ENCODE peak calls at places on chromosomes 13 and 19, in eight cellular contexts. Q, G, M, B, K, E, N and I are unnamed samples.

GRCh38 chr19:31139871-31140505 is 209.2 kb downstream of the TSHZ3 start:
- DNase-seq in Q (peak; percentile 66), G (peak; percentile 90), M (no peak), B (no peak), K (no peak), E (no peak), N (no peak), I (no peak)

GRCh38 chr13:107205318-107206112 is 637.6 kb upstream of the ARGLU1 start:
- DNase-seq in Q (peak; percentile 84), G (peak; percentile 66), M (peak; percentile 85), B (peak; percentile 21), K (peak; percentile 39), E (peak; percentile 60), N (peak; percentile 51), I (peak; percentile 92)

GRCh38 chr13:30026093-30026492 is 175.7 kb upstream of the UBL3 start:
- DNase-seq in Q (peak; percentile 73), G (peak; percentile 96), M (no peak), B (peak; percentile 61), K (no peak), E (no peak), N (no peak), I (no peak)

GRCh38 chr13:25771208-25771607 is 280.6 kb downstream of the SHISA2 start:
- DNase-seq in Q (no peak), G (no peak), M (no peak), B (no peak), K (peak; percentile 24), E (no peak), N (no peak), I (no peak)

GRCh38 chr13:71517004-71517403 is 350.0 kb downstream of the DACH1 start:
- DNase-seq in Q (no peak), G (no peak), M (peak; percentile 70), B (no peak), K (no peak), E (no peak), N (no peak), I (no peak)

GRCh38 chr13:93752506-93752905 is 525.9 kb downstream of the GPC6 start:
- DNase-seq in Q (no peak), G (no peak), M (no peak), B (no peak), K (no peak), E (no peak), N (no peak), I (no peak)

GRCh38 chr13:50357586-50358118 is 342.4 kb downstream of the KCNRG start:
- DNase-seq in Q (peak; percentile 63), G (peak; percentile 93), M (no peak), B (peak; percentile 27), K (no peak), E (no peak), N (no peak), I (peak; percentile 65)

GRCh38 chr19:46860846-46861690 is at the start of gene ARHGAP35:
- DNase-seq in Q (peak; percentile 95), G (no peak), M (no peak), B (no peak), K (peak; percentile 27), E (no peak), N (no peak), I (no peak)

GRCh38 chr13:28248080-28248479 is 109.7 kb downstream of the PAN3 start:
- DNase-seq in Q (no peak), G (no peak), M (no peak), B (no peak), K (no peak), E (no peak), N (no peak), I (no peak)

GRCh38 chr19:10533656-10534386 is 9.9 kb upstream of the ATG4D start:
- DNase-seq in Q (peak; percentile 73), G (peak; percentile 88), M (no peak), B (no peak), K (no peak), E (no peak), N (no peak), I (no peak)

GRCh38 chr19:39296906-39297305 is 699 bp downstream of the IFNL1 start:
- DNase-seq in Q (no peak), G (no peak), M (no peak), B (no peak), K (no peak), E (no peak), N (no peak), I (peak; percentile 5)

GRCh38 chr13:82800391-82800790 is 1081.9 kb downstream of the SLITRK1 start:
- DNase-seq in Q (peak; percentile 28), G (no peak), M (no peak), B (no peak), K (no peak), E (no peak), N (no peak), I (no peak)

GRCh38 chr13:58254961-58255360 is 623.4 kb downstream of the PCDH17 start:
- DNase-seq in Q (no peak), G (no peak), M (peak; percentile 32), B (no peak), K (no peak), E (no peak), N (no peak), I (no peak)

GRCh38 chr13:40503966-40504591 is 162.4 kb downstream of the FOXO1 start:
- DNase-seq in Q (peak; percentile 50), G (peak; percentile 25), M (no peak), B (no peak), K (no peak), E (no peak), N (no peak), I (no peak)

GRCh38 chr19:36051236-36051635 is 2.8 kb downstream of the THAP8 start:
- DNase-seq in Q (no peak), G (no peak), M (peak; percentile 64), B (no peak), K (peak; percentile 40), E (no peak), N (no peak), I (no peak)

GRCh38 chr13:43377955-43378354 is 354.6 kb downstream of the DNAJC15 start:
- DNase-seq in Q (no peak), G (peak; percentile 65), M (no peak), B (no peak), K (no peak), E (no peak), N (no peak), I (no peak)

GRCh38 chr13:40666905-40667621 is 622 bp upstream of the FOXO1 start:
- DNase-seq in Q (peak; percentile 84), G (no peak), M (peak; percentile 84), B (no peak), K (peak; percentile 58), E (peak; percentile 70), N (no peak), I (peak; percentile 83)

GRCh38 chr13:111398196-111398595 is 77.8 kb downstream of the TEX29 start:
- DNase-seq in Q (no peak), G (no peak), M (no peak), B (no peak), K (no peak), E (no peak), N (no peak), I (no peak)

GRCh38 chr13:95153647-95154405 is 147.4 kb downstream of the ABCC4 start:
- DNase-seq in Q (no peak), G (peak; percentile 21), M (no peak), B (peak; percentile 6), K (no peak), E (no peak), N (no peak), I (no peak)

GRCh38 chr19:11339254-11340098 is at the start of gene RAB3D:
- DNase-seq in Q (peak; percentile 98), G (peak; percentile 77), M (peak; percentile 94), B (peak; percentile 83), K (peak; percentile 90), E (peak; percentile 76), N (peak; percentile 51), I (peak; percentile 89)

GRCh38 chr13:100620792-100621191 is 32.2 kb upstream of the GGACT start:
- DNase-seq in Q (no peak), G (no peak), M (peak; percentile 81), B (no peak), K (no peak), E (no peak), N (no peak), I (no peak)

GRCh38 chr13:36288794-36289391 is 8.7 kb downstream of the CCDC169 start:
- DNase-seq in Q (no peak), G (no peak), M (peak; percentile 28), B (no peak), K (peak; percentile 32), E (no peak), N (no peak), I (no peak)

GRCh38 chr13:27476943-27477681 is 26.7 kb upstream of the MTIF3 start:
- DNase-seq in Q (peak; percentile 68), G (peak; percentile 50), M (no peak), B (peak; percentile 16), K (peak; percentile 25), E (no peak), N (no peak), I (no peak)

GRCh38 chr13:51999525-51999924 is 11.7 kb downstream of the ATP7B start:
- DNase-seq in Q (peak; percentile 40), G (peak; percentile 25), M (no peak), B (no peak), K (no peak), E (no peak), N (no peak), I (no peak)

GRCh38 chr13:35500071-35500595 is 23.6 kb upstream of the MAB21L1 start:
- DNase-seq in Q (no peak), G (no peak), M (peak; percentile 99), B (no peak), K (no peak), E (no peak), N (no peak), I (peak; percentile 36)